ENCODE peak calls at places on chromosomes 1 and 21, in seven cellular contexts. Y, W, Z, B, P, I and K are unnamed samples.

GRCh38 chr1:37446874-37447273 is 27.5 kb upstream of the ZC3H12A start:
- DNase-seq in Y (no peak), W (no peak), Z (no peak), B (no peak), P (no peak), I (no peak), K (no peak)

GRCh38 chr1:8015036-8015808 is 10.9 kb downstream of the ERRFI1 start:
- DNase-seq in Y (peak; percentile 89), W (no peak), Z (peak; percentile 76), B (peak; percentile 76), P (peak; percentile 44), I (no peak), K (no peak)

GRCh38 chr1:50497007-50497406 is 73.8 kb upstream of the DMRTA2 start:
- DNase-seq in Y (no peak), W (no peak), Z (no peak), B (no peak), P (no peak), I (no peak), K (no peak)

GRCh38 chr1:205775717-205776056 is 405 bp upstream of the RAB29 start:
- DNase-seq in Y (peak; percentile 33), W (no peak), Z (peak; percentile 32), B (no peak), P (no peak), I (no peak), K (no peak)

GRCh38 chr1:61124691-61125090 is 42.3 kb downstream of the NFIA start:
- DNase-seq in Y (no peak), W (no peak), Z (no peak), B (no peak), P (peak; percentile 27), I (no peak), K (no peak)

GRCh38 chr1:3520419-3521378 is 66.2 kb downstream of the ARHGEF16 start:
- DNase-seq in Y (no peak), W (no peak), Z (no peak), B (no peak), P (no peak), I (no peak), K (no peak)

GRCh38 chr1:212077028-212077427 is 41.5 kb downstream of the DTL start:
- DNase-seq in Y (no peak), W (no peak), Z (no peak), B (no peak), P (no peak), I (no peak), K (no peak)

GRCh38 chr1:26296340-26297056 is 9.9 kb downstream of the UBXN11 start:
- DNase-seq in Y (no peak), W (no peak), Z (no peak), B (no peak), P (no peak), I (no peak), K (no peak)

GRCh38 chr1:162131405-162132321 is 62.2 kb downstream of the NOS1AP start:
- DNase-seq in Y (no peak), W (no peak), Z (peak; percentile 19), B (no peak), P (no peak), I (no peak), K (no peak)

GRCh38 chr1:200787896-200788387 is 49.2 kb downstream of the CAMSAP2 start:
- DNase-seq in Y (no peak), W (no peak), Z (no peak), B (no peak), P (no peak), I (no peak), K (no peak)

GRCh38 chr21:45575993-45576837 is 34.0 kb upstream of the SLC19A1 start:
- DNase-seq in Y (no peak), W (peak; percentile 62), Z (no peak), B (no peak), P (no peak), I (no peak), K (no peak)

GRCh38 chr1:151718666-151719065 is 2.1 kb upstream of the CELF3 start:
- DNase-seq in Y (no peak), W (no peak), Z (no peak), B (no peak), P (no peak), I (no peak), K (no peak)

GRCh38 chr1:151720190-151720953 is 950 bp upstream of the RIIAD1 start:
- DNase-seq in Y (peak; percentile 22), W (no peak), Z (peak; percentile 18), B (no peak), P (no peak), I (no peak), K (no peak)

GRCh38 chr1:151723726-151724370 is 2.5 kb downstream of the RIIAD1 start:
- DNase-seq in Y (no peak), W (no peak), Z (no peak), B (no peak), P (no peak), I (no peak), K (no peak)

GRCh38 chr1:151721788-151722510 is 627 bp downstream of the RIIAD1 start:
- DNase-seq in Y (peak; percentile 13), W (no peak), Z (no peak), B (no peak), P (no peak), I (no peak), K (no peak)

DNA sequence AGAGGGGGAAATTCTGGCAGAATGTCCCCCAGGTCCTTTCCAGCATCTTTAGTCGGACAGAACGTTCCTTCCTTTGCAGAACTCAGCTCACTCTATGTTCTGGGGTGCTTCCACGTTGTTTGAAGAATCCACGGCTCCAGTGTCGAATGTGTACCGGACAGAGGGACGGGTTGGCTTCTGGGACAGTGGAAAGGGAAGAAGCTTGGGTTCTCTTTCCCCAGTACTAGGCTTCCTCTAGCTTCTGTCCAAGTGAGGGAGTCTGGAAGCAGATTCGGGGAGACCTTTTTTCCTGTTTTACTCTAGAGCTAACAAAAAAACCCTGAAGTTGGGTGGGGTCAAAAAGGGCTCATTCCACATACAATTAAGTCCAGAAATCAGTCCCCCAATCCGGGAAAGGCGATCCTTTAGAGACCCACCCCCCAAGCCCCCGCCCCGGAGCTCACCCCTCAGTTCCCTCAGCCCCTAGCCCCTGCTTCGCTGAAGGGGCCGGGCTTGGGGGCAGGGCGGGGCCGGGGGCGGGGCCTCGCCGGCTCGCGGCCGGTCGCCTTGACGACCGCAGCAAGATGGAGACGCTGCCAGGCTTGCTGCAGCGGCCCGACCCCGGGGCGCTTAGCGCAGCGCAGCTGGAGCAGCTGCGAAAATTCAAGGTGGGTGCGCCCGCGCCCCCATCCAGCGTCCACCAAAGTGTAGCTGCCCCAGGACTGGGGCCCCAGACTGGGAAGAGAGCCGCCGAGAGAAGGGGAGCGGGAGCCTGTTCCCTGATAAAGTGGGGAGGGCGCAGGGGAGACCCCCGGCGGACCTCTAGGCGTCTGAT is at the start of gene RIIAD1:
- DNase-seq in Y (no peak), W (no peak), Z (peak; percentile 20), B (no peak), P (peak; percentile 62), I (peak; percentile 16), K (peak; percentile 36)
- TF ChIP-seq CTCF in Y (no peak), W (no peak), Z (no peak), B (no peak), P (no peak), I (no peak), K (no peak)

DNA sequence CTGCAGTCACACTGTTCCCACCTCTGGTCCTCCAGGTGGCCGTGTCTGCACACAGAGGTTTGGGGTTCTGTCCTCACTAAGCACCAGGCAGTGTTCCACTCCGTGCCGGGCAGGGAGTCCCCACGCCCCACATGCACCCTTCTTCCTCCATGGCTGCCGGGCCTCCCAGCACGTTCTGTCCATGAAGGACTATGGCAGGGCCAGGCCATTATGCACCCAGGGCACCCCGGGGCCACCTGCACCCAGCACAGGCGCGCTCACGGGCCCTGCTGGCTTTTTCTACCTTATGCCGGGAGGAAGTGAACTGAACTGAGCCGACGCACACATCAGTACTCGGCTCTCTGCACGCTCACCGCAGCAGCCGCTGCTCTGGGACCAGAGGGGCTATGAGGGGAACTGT is 10.3 kb downstream of the PANK4 start:
- DNase-seq in Y (no peak), W (no peak), Z (no peak), B (no peak), P (no peak), I (no peak), K (no peak)
- TF ChIP-seq CTCF in Y (no peak), W (no peak), Z (no peak), B (no peak), P (no peak), I (no peak), K (no peak)

GRCh38 chr1:44221793-44222192 is 8.5 kb downstream of the DMAP1 start:
- DNase-seq in Y (no peak), W (no peak), Z (no peak), B (no peak), P (no peak), I (no peak), K (no peak)

GRCh38 chr1:44220755-44221154 is 7.5 kb downstream of the DMAP1 start:
- DNase-seq in Y (no peak), W (no peak), Z (no peak), B (no peak), P (no peak), I (no peak), K (no peak)

GRCh38 chr1:44219301-44219626 is 6.0 kb downstream of the DMAP1 start:
- DNase-seq in Y (no peak), W (no peak), Z (no peak), B (no peak), P (no peak), I (no peak), K (no peak)

GRCh38 chr1:44218503-44219300 is 5.4 kb downstream of the DMAP1 start:
- DNase-seq in Y (no peak), W (no peak), Z (no peak), B (no peak), P (no peak), I (no peak), K (no peak)

DNA sequence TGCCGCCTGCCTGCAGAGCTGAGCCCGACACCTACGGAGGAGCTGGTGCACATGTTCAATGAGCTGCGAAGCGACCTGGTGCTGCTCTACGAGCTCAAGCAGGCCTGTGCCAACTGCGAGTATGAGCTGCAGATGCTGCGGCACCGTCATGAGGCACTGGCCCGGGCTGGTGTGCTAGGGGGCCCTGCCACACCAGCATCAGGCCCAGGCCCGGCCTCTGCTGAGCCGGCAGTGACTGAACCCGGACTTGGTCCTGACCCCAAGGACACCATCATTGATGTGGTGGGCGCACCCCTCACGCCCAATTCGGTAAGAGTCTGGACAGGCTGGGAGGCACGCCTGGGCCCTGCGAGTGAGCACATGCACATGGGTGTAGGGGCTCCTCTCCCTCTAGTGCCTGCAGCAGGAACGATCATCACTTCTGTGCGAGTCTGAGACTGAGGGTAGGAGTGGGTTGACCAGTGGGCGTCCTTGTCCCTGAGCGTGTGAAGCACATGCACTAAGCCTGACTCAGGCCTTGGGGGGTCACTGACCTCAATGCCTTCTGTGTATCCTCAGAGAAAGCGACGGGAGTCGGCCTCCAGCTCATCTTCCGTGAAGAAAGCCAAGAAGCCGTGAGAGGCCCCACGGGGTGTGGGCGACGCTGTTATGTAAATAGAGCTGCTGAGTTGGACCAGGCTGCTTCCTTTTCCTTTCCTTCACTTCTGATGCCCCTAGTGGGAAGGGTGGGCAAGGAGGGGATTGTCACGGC is 6.9 kb downstream of the DMAP1 start:
- DNase-seq in Y (peak; percentile 89), W (no peak), Z (peak; percentile 82), B (no peak), P (no peak), I (no peak), K (no peak)
- TF ChIP-seq CTCF in Y (peak; percentile 36), W (no peak), Z (no peak), B (no peak), P (no peak), I (no peak), K (no peak)

DNA sequence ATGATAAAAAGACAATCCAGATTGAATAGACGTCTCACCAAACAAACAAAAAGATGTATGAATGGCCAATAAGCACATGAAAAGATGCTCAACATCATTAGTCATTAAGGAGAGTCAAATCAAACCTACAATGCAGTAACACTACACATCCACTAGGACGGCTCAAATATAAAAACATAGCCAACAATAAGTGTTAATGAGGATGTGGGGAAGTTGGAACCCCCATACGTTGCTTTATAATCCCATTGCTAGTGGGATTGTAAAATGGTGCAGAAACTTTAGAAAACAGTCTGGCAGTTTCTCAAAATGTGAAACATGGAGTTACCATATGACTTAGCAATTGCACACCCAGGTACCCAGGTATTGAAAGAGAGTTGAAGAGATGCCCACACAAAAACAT is 14.7 kb upstream of the IL24 start:
- DNase-seq in Y (no peak), W (no peak), Z (no peak), B (no peak), P (no peak), I (no peak), K (no peak)
- TF ChIP-seq CTCF in Y (no peak), W (no peak), Z (no peak), B (no peak), P (no peak), I (no peak), K (no peak)